ENCODE peak calls at places on chromosomes 6 and 20, in eight cellular contexts. B is naive thymus-derived CD8-positive, alpha-beta T cell; R is A549; V is CD8-positive, alpha-beta T cell; I is D341Med; M is fibroblast of pulmonary artery; G is body of pancreas; N is activated T-helper 2 cell treated with anti-CD3 and anti-CD28 coated beads, Interferon-gamma antibody, Interleukin-2, Interleukin-4, amounts not matched to agents 10 μg/mL and 5 μg/mL and 100 μg/mL, durations not matched to agents 14 hours and 24 hours and 36 hours. W is an unnamed sample.

GRCh38 chr6:116666869-116667268 is 1.7 kb downstream of the ZUP1 start:
- DNase-seq in I (no peak), M (no peak), N (no peak), R (no peak), G (no peak), B (no peak), V (no peak), W (no peak)

GRCh38 chr6:144488590-144488989 is 203.5 kb downstream of the UTRN start:
- DNase-seq in B (no peak), R (no peak), G (peak; percentile 58), M (no peak), N (no peak), V (no peak), I (no peak), W (no peak)

GRCh38 chr20:11452326-11452725 is 465.4 kb upstream of the BTBD3 start:
- DNase-seq in N (no peak), M (peak; percentile 39), V (no peak), G (no peak), I (no peak), B (no peak), R (no peak), W (no peak)

GRCh38 chr20:35297740-35298139 is 5.5 kb upstream of the FAM83C start:
- DNase-seq in M (no peak), N (no peak), G (no peak), I (no peak), B (no peak), V (no peak), R (no peak), W (no peak)

GRCh38 chr6:123588546-123588895 is 48.2 kb downstream of the TRDN start:
- DNase-seq in I (no peak), V (no peak), B (no peak), G (no peak), R (no peak), M (no peak), N (no peak), W (no peak)

GRCh38 chr6:7424967-7425807 is 35.6 kb downstream of the RIOK1 start:
- DNase-seq in G (peak; percentile 43), N (no peak), V (no peak), B (no peak), R (peak; percentile 56), I (peak; percentile 53), M (peak; percentile 69), W (no peak)

GRCh38 chr20:50850721-50851286 is 55.9 kb downstream of the BCAS4 start:
- DNase-seq in G (no peak), M (no peak), N (no peak), V (no peak), B (no peak), I (no peak), R (no peak), W (no peak)

GRCh38 chr6:79949235-79949634 is 1.9 kb upstream of the ELOVL4 start:
- DNase-seq in B (peak; percentile 57), I (peak; percentile 56), V (no peak), M (peak; percentile 82), N (peak; percentile 29), R (peak; percentile 85), G (peak; percentile 72), W (no peak)

GRCh38 chr20:46438156-46438750 is 31.8 kb upstream of the ELMO2 start:
- DNase-seq in G (no peak), V (no peak), I (peak; percentile 81), B (peak; percentile 13), M (peak; percentile 56), N (no peak), R (peak; percentile 50), W (no peak)

GRCh38 chr6:36128793-36129192 is 1.5 kb upstream of the MAPK13 start:
- DNase-seq in M (no peak), V (no peak), G (no peak), B (no peak), I (no peak), N (no peak), R (no peak), W (no peak)

GRCh38 chr6:28218312-28219248 is 6.5 kb upstream of the ZSCAN9 start:
- DNase-seq in I (peak; percentile 74), G (peak; percentile 74), B (peak; percentile 20), V (no peak), R (peak; percentile 59), M (peak; percentile 67), N (no peak), W (peak; percentile 89)

GRCh38 chr20:62625921-62626547 is 16.3 kb upstream of the SLCO4A1 start:
- DNase-seq in I (no peak), B (no peak), G (no peak), M (no peak), N (no peak), V (no peak), R (no peak), W (no peak)

GRCh38 chr6:30322527-30323501 is 3.9 kb upstream of the TRIM39 start:
- DNase-seq in V (no peak), M (peak; percentile 59), I (no peak), N (no peak), G (no peak), B (no peak), R (no peak), W (no peak)

GRCh38 chr6:33049323-33049722 is 24.1 kb downstream of the HLA-DPA1 start:
- DNase-seq in V (no peak), G (no peak), N (no peak), M (no peak), I (no peak), B (no peak), R (no peak), W (no peak)

GRCh38 chr6:11276911-11277274 is 44.4 kb upstream of the NEDD9 start:
- DNase-seq in I (no peak), G (no peak), B (no peak), N (no peak), R (no peak), V (no peak), M (no peak), W (no peak)

GRCh38 chr6:158645064-158646022 is 800 bp upstream of the DYNLT1 start:
- DNase-seq in M (no peak), V (no peak), I (no peak), N (peak; percentile 48), B (no peak), G (no peak), R (no peak), W (no peak)

GRCh38 chr6:81772741-81773140 is 20.3 kb upstream of the TENT5A start:
- DNase-seq in R (no peak), N (no peak), B (no peak), I (no peak), V (no peak), G (no peak), M (no peak), W (no peak)

GRCh38 chr6:22785036-22785435 is 215.7 kb downstream of the HDGFL1 start:
- DNase-seq in G (no peak), R (no peak), V (no peak), M (peak; percentile 13), N (no peak), B (no peak), I (no peak), W (no peak)

GRCh38 chr6:12291785-12292604 is 1.8 kb downstream of the EDN1 start:
- DNase-seq in N (no peak), M (peak; percentile 62), G (peak; percentile 47), I (no peak), B (no peak), V (no peak), R (peak; percentile 64), W (no peak)

GRCh38 chr20:4062721-4063606 is 47.6 kb upstream of the RNF24 start:
- DNase-seq in R (no peak), G (no peak), V (no peak), I (no peak), N (no peak), M (no peak), B (no peak), W (no peak)

GRCh38 chr20:47127986-47128385 is 228.5 kb downstream of the ZMYND8 start:
- DNase-seq in I (no peak), B (no peak), G (no peak), M (no peak), R (no peak), N (no peak), V (no peak), W (peak; percentile 67)

GRCh38 chr20:3716195-3716834 is 3.9 kb upstream of the SIGLEC1 start:
- DNase-seq in I (peak; percentile 80), G (no peak), N (no peak), M (peak; percentile 67), B (peak; percentile 21), R (peak; percentile 73), V (no peak), W (no peak)

GRCh38 chr20:53608456-53609413 is 15.1 kb upstream of the ZNF217 start:
- DNase-seq in R (no peak), V (no peak), G (no peak), B (peak; percentile 22), I (no peak), N (no peak), M (no peak), W (no peak)

W was measured in cardiac septum.